ENCODE peak calls at places on chromosomes 7 and 10, in six cellular contexts. X is stomach; P is CD4-positive, CD25-positive, alpha-beta regulatory T cell; V is endodermal cell; T is neuronal stem cell; H is fibroblast of lung. Y is an unnamed sample.

GRCh38 chr10:79001082-79001885 is 67.5 kb upstream of the ZMIZ1 start:
- DNase-seq in X (no peak), P (no peak), V (no peak), T (no peak), H (no peak), Y (no peak)

GRCh38 chr10:48536226-48536500 is 68.7 kb downstream of the ARHGAP22 start:
- DNase-seq in X (peak; percentile 4), P (no peak), V (no peak), T (no peak), H (no peak), Y (no peak)

GRCh38 chr7:26291699-26292538 is at the start of gene SNX10:
- DNase-seq in X (peak; percentile 52), P (peak; percentile 74), V (peak; percentile 90), T (peak; percentile 36), H (no peak), Y (peak; percentile 41)

GRCh38 chr10:25493122-25493893 is 318.5 kb downstream of the GPR158 start:
- DNase-seq in X (no peak), P (no peak), V (peak; percentile 89), T (peak; percentile 72), H (peak; percentile 66), Y (peak; percentile 74)

GRCh38 chr10:65355141-65355680 is 1570.6 kb upstream of the LRRTM3 start:
- DNase-seq in X (no peak), P (no peak), V (no peak), T (no peak), H (no peak), Y (no peak)

GRCh38 chr7:43631559-43631958 is 48.7 kb downstream of the STK17A start:
- DNase-seq in X (no peak), P (no peak), V (no peak), T (no peak), H (no peak), Y (no peak)

GRCh38 chr10:2949221-2949947 is 118.0 kb upstream of the PFKP start:
- DNase-seq in X (no peak), P (no peak), V (no peak), T (no peak), H (no peak), Y (no peak)

GRCh38 chr7:77837275-77837674 is 38.7 kb downstream of the PHTF2 start:
- DNase-seq in X (no peak), P (no peak), V (no peak), T (no peak), H (no peak), Y (peak; percentile 5)

GRCh38 chr10:88259381-88259780 is 323.7 kb downstream of the RNLS start:
- DNase-seq in X (no peak), P (no peak), V (no peak), T (no peak), H (no peak), Y (no peak)

GRCh38 chr10:88253120-88253519 is 330.0 kb downstream of the RNLS start:
- DNase-seq in X (no peak), P (no peak), V (no peak), T (no peak), H (no peak), Y (no peak)

GRCh38 chr10:88254091-88254490 is 329.0 kb downstream of the RNLS start:
- DNase-seq in X (no peak), P (no peak), V (no peak), T (no peak), H (peak; percentile 84), Y (peak; percentile 93)

GRCh38 chr10:88253622-88254021 is 329.5 kb downstream of the RNLS start:
- DNase-seq in X (no peak), P (no peak), V (no peak), T (no peak), H (no peak), Y (no peak)

DNA sequence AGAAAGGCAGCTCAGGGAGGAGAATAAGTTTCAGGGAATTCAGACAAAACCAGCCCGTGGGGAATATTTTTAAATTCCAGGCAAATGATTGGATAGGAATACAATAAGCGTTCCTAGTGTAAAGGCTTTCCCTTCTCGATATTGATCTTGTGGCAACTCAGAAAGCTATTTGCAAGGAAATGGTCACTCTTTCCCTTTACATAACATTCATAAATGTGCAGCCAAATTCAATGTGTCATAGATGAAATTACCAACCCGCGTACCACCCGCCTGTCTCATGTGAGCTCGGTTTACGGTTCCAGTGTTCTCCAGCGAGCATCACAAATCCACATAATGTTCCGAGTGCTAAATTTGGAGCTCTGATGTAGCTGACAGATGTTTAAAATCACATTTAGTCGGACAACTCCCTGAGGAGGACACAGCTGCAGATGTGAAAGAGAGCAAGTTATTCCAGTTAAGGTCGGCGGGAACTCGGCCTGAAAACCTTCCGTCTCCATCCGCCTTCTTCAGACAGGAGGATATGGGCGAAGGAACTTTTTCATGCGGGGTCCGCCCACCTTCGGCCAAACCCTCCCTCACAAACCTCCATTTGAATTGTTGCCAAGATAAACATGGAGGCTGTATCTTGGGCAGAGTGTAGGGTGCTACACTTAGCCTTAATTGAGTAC is 327.0 kb downstream of the RNLS start:
- DNase-seq in X (no peak), P (no peak), V (no peak), T (no peak), H (peak; percentile 65), Y (no peak)
- H3K27ac ChIP-seq in X (peak overlapping the region; percentile 59), P (no peak overlapping the region), V (no peak overlapping the region), T (no peak overlapping the region), H (peak overlapping the region; percentile 45), Y (no peak overlapping the region)

GRCh38 chr10:76302936-76303656 is 871.7 kb downstream of the LRMDA start:
- DNase-seq in X (no peak), P (no peak), V (no peak), T (no peak), H (peak; percentile 16), Y (no peak)
- H3K27ac ChIP-seq in X (no peak overlapping the region), P (no peak overlapping the region), V (peak overlapping the region; percentile 78), T (no peak overlapping the region), H (no peak overlapping the region), Y (no peak overlapping the region)

DNA sequence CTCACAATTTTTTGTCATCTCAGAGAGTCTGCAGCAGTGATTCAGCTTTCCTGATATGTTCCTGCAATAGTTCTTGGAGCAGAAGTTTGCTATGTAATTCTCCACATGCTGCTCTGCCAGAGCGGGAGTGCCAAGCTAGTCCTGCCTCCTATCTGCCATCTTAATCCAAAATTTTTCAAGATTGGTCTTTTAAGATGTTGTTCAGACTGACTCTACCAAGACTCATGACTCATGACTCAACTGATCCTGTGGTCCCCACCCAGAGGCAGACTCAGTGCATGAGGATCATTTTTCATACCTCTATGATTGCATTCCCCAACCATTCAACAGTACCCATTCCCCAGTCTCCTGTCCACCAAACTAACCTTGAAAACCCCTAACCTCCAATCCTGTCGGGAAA is 470.8 kb downstream of the INHBA start:
- DNase-seq in X (no peak), P (no peak), V (no peak), T (no peak), H (peak; percentile 18), Y (no peak)
- H3K27ac ChIP-seq in X (no peak overlapping the region), P (no peak overlapping the region), V (no peak overlapping the region), T (no peak overlapping the region), H (no peak overlapping the region), Y (no peak overlapping the region)

GRCh38 chr7:129778770-129779601 is 167.5 kb downstream of the NRF1 start:
- DNase-seq in X (no peak), P (no peak), V (peak; percentile 77), T (no peak), H (no peak), Y (peak; percentile 50)
- H3K27ac ChIP-seq in X (peak overlapping the region; percentile 73), P (no peak overlapping the region), V (no peak overlapping the region), T (no peak overlapping the region), H (no peak overlapping the region), Y (peak overlapping the region; percentile 81)

GRCh38 chr10:43689618-43689954 is 40.9 kb upstream of the ZNF32 start:
- DNase-seq in X (peak; percentile 68), P (no peak), V (peak; percentile 78), T (no peak), H (peak; percentile 49), Y (peak; percentile 20)

GRCh38 chr10:43689007-43689491 is 40.4 kb upstream of the ZNF32 start:
- DNase-seq in X (no peak), P (no peak), V (no peak), T (no peak), H (no peak), Y (no peak)

GRCh38 chr10:43691503-43691902 is 42.8 kb upstream of the ZNF32 start:
- DNase-seq in X (no peak), P (no peak), V (no peak), T (no peak), H (peak; percentile 11), Y (no peak)

GRCh38 chr10:43688348-43688892 is 39.7 kb upstream of the ZNF32 start:
- DNase-seq in X (no peak), P (no peak), V (no peak), T (no peak), H (no peak), Y (no peak)

GRCh38 chr10:43689955-43690771 is 41.5 kb upstream of the ZNF32 start:
- DNase-seq in X (peak; percentile 84), P (peak; percentile 77), V (peak; percentile 94), T (peak; percentile 80), H (peak; percentile 76), Y (peak; percentile 48)
- H3K27ac ChIP-seq in X (peak overlapping the region; percentile 80), P (no peak overlapping the region), V (no peak overlapping the region), T (no peak overlapping the region), H (peak overlapping the region; percentile 60), Y (no peak overlapping the region)

GRCh38 chr10:33386926-33387325 is 52.5 kb upstream of the NRP1 start:
- DNase-seq in X (no peak), P (no peak), V (peak; percentile 49), T (no peak), H (peak; percentile 18), Y (no peak)
- H3K27ac ChIP-seq in X (no peak overlapping the region), P (no peak overlapping the region), V (no peak overlapping the region), T (no peak overlapping the region), H (no peak overlapping the region), Y (no peak overlapping the region)

GRCh38 chr10:122461729-122462532 is 578 bp downstream of the HTRA1 start:
- DNase-seq in X (peak; percentile 46), P (no peak), V (peak; percentile 74), T (no peak), H (no peak), Y (peak; percentile 28)
- H3K27ac ChIP-seq in X (peak overlapping the region; percentile 92), P (no peak overlapping the region), V (no peak overlapping the region), T (no peak overlapping the region), H (peak overlapping the region; percentile 56), Y (peak overlapping the region; percentile 98)

DNA sequence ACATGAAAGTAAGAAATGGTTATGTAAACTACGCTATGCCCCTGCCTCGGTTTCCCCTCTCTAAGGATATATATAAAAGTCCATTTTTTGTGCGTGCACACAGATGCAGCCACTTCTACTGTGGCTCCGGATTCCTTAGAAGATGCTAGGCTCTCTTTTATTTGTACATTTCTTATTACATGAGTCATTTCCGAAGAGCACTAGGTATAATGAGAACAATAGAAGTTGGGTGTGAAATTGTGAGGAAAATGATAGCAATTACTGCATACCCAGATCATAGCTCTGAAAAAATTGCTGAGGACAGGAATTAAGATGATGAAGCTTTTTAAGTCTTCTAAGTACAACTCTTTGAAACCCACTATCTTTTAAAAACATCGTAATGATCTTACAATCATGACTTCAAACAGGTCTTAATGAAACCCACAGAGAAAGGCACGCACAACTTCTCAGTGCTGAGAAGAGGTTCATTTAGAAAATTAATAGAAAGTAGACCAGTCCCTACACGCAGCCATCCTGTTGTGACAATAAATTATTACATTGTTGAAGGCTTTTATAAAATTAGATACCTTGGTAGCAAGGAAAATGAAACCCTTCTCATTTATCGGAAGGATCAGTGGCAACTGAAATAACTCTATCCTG is 96.2 kb upstream of the FGFR2 start:
- DNase-seq in X (no peak), P (no peak), V (no peak), T (no peak), H (no peak), Y (no peak)
- H3K27ac ChIP-seq in X (no peak overlapping the region), P (no peak overlapping the region), V (no peak overlapping the region), T (no peak overlapping the region), H (no peak overlapping the region), Y (no peak overlapping the region)